ENCODE peak calls at places on chromosomes 11 and 22, in eight cellular contexts. V is lung, H is suprapubic skin, S is cardiac fibroblast, R is LNCaP clone FGC, T is astrocyte of the cerebellum, E is tibial artery, F is adrenal gland. D is an unnamed sample.

GRCh38 chr11:96154802-96155520 is 188.0 kb downstream of the MAML2 start:
- DNase-seq in V (no peak), H (no peak), S (peak), R (no peak), T (peak), E (no peak), F (no peak), D (no peak)

GRCh38 chr11:45710561-45710960 is 45.1 kb upstream of the CHST1 start:
- DNase-seq in V (no peak), H (no peak), S (no peak), R (no peak), T (no peak), E (no peak), F (no peak), D (no peak)

GRCh38 chr11:45073575-45074225 is 72.7 kb upstream of the PRDM11 start:
- DNase-seq in V (no peak), H (no peak), S (no peak), R (no peak), T (no peak), E (no peak), F (no peak), D (no peak)

GRCh38 chr11:36454991-36455611 is 55.0 kb downstream of the TRAF6 start:
- DNase-seq in V (no peak), H (no peak), S (peak), R (no peak), T (no peak), E (no peak), F (no peak), D (no peak)

GRCh38 chr22:49718396-49718795 is 109.3 kb downstream of the BRD1 start:
- DNase-seq in V (no peak), H (no peak), S (no peak), R (no peak), T (no peak), E (no peak), F (no peak), D (no peak)

GRCh38 chr11:106329273-106330018 is 252.0 kb downstream of the AASDHPPT start:
- DNase-seq in V (no peak), H (no peak), S (no peak), R (no peak), T (no peak), E (no peak), F (no peak), D (no peak)

GRCh38 chr11:27254744-27255446 is 108.1 kb downstream of the CCDC34 start:
- DNase-seq in V (no peak), H (no peak), S (peak), R (no peak), T (peak), E (no peak), F (no peak), D (no peak)

GRCh38 chr22:49394116-49394785 is 433.4 kb downstream of the BRD1 start:
- DNase-seq in V (no peak), H (no peak), S (no peak), R (no peak), T (no peak), E (no peak), F (no peak), D (no peak)

GRCh38 chr11:27282806-27283205 is 80.2 kb downstream of the CCDC34 start:
- DNase-seq in V (no peak), H (no peak), S (peak), R (no peak), T (peak), E (no peak), F (peak), D (no peak)

GRCh38 chr22:46547883-46548244 is 10.4 kb upstream of the CELSR1 start:
- DNase-seq in V (peak), H (no peak), S (peak), R (no peak), T (no peak), E (peak), F (peak), D (peak)

GRCh38 chr11:17075506-17075905 is 2.0 kb downstream of the RPS13 start:
- DNase-seq in V (no peak), H (no peak), S (no peak), R (no peak), T (no peak), E (no peak), F (no peak), D (no peak)

GRCh38 chr22:24728790-24729637 is 45.5 kb downstream of the PIWIL3 start:
- DNase-seq in V (no peak), H (no peak), S (peak), R (no peak), T (no peak), E (peak), F (peak), D (no peak)

GRCh38 chr11:123300874-123301695 is 106.0 kb upstream of the CLMP start:
- DNase-seq in V (no peak), H (no peak), S (peak), R (peak), T (peak), E (no peak), F (no peak), D (no peak)

GRCh38 chr22:32555546-32555945 is 80.9 kb downstream of the FBXO7 start:
- DNase-seq in V (no peak), H (no peak), S (peak), R (no peak), T (no peak), E (no peak), F (no peak), D (no peak)

GRCh38 chr11:72828692-72829101 is 14.5 kb downstream of the ATG16L2 start:
- DNase-seq in V (no peak), H (no peak), S (no peak), R (no peak), T (no peak), E (no peak), F (no peak), D (no peak)

GRCh38 chr11:94130589-94131362 is 2.1 kb downstream of the PANX1 start:
- DNase-seq in V (peak), H (no peak), S (peak), R (no peak), T (no peak), E (peak), F (no peak), D (peak)

GRCh38 chr22:30650508-30651116 is 15.0 kb downstream of the SLC35E4 start:
- DNase-seq in V (no peak), H (no peak), S (no peak), R (no peak), T (no peak), E (no peak), F (no peak), D (no peak)

GRCh38 chr11:78080818-78081495 is 1.3 kb upstream of the NDUFC2 start:
- DNase-seq in V (no peak), H (no peak), S (peak), R (no peak), T (peak), E (no peak), F (no peak), D (no peak)
- H3K4me3 ChIP-seq in V (no peak), H (no peak), S (no peak), R (no peak), T (no peak), E (no peak), F (no peak), D (no peak)

DNA sequence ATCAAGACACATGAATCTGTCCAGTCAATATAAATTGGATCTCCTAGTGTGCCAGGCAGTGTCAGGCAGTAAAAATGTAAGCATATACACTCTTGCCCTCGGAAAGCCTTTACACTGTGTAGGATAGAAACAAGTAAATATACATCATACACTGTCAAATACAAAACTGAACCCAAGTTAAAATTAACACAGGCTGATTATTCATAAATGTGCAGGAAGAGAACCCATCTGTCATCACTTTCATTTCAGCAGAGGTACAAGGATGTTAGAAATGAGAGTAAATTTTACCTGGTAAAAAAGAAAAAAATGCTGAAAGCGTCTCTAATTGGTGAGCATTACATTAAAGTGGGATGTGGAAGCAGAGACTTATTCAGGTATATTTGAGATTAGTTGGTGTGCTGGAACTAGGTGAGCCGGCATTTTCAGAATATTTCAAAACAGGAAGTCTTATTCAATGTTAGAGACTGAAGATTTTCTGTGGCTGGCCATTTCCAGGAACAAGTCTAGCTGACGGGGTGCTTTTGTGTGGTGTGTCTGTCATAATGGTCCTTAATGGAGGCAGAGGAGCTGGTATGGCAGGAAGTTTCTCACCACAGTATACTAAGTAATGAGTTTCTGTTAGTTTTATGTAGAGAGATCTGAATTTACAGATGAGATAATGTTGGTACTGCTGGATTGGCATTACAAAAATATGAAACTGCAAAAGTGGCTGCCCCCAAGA is 192.6 kb downstream of the CASP12 start:
- DNase-seq in V (peak), H (no peak), S (peak), R (no peak), T (peak), E (peak), F (peak), D (no peak)
- H3K4me3 ChIP-seq in V (no peak), H (no peak), S (no peak), R (no peak), T (no peak), E (no peak), F (no peak), D (no peak)

GRCh38 chr11:128506384-128506783 is 81.0 kb downstream of the ETS1 start:
- DNase-seq in V (no peak), H (no peak), S (no peak), R (no peak), T (no peak), E (no peak), F (no peak), D (no peak)

GRCh38 chr11:128505449-128506058 is 81.8 kb downstream of the ETS1 start:
- DNase-seq in V (no peak), H (no peak), S (no peak), R (no peak), T (no peak), E (no peak), F (no peak), D (no peak)

GRCh38 chr11:128508785-128509518 is 78.4 kb downstream of the ETS1 start:
- DNase-seq in V (no peak), H (no peak), S (no peak), R (no peak), T (no peak), E (no peak), F (no peak), D (no peak)

GRCh38 chr11:128507936-128508335 is 79.4 kb downstream of the ETS1 start:
- DNase-seq in V (no peak), H (no peak), S (no peak), R (no peak), T (no peak), E (no peak), F (no peak), D (no peak)

GRCh38 chr11:128506999-128507591 is 80.3 kb downstream of the ETS1 start:
- DNase-seq in V (peak), H (peak), S (peak), R (no peak), T (peak), E (peak), F (peak), D (peak)
- H3K4me3 ChIP-seq in V (no peak), H (peak), S (peak), R (peak), T (peak), E (peak), F (no peak), D (peak)

GRCh38 chr11:131005829-131006228 is 89.5 kb upstream of the SNX19 start:
- DNase-seq in V (no peak), H (no peak), S (no peak), R (no peak), T (no peak), E (no peak), F (no peak), D (no peak)

GRCh38 chr11:130995266-130995665 is 79.0 kb upstream of the SNX19 start:
- DNase-seq in V (no peak), H (no peak), S (no peak), R (no peak), T (no peak), E (no peak), F (no peak), D (no peak)

GRCh38 chr11:130999086-130999485 is 82.8 kb upstream of the SNX19 start:
- DNase-seq in V (no peak), H (no peak), S (peak), R (no peak), T (no peak), E (no peak), F (no peak), D (no peak)

GRCh38 chr11:131002145-131002544 is 85.9 kb upstream of the SNX19 start:
- DNase-seq in V (no peak), H (no peak), S (no peak), R (no peak), T (no peak), E (no peak), F (no peak), D (no peak)

GRCh38 chr11:130999992-131000770 is 83.9 kb upstream of the SNX19 start:
- DNase-seq in V (no peak), H (no peak), S (peak), R (no peak), T (peak), E (no peak), F (no peak), D (no peak)
- H3K4me3 ChIP-seq in V (no peak), H (no peak), S (peak), R (no peak), T (no peak), E (no peak), F (no peak), D (no peak)

DNA sequence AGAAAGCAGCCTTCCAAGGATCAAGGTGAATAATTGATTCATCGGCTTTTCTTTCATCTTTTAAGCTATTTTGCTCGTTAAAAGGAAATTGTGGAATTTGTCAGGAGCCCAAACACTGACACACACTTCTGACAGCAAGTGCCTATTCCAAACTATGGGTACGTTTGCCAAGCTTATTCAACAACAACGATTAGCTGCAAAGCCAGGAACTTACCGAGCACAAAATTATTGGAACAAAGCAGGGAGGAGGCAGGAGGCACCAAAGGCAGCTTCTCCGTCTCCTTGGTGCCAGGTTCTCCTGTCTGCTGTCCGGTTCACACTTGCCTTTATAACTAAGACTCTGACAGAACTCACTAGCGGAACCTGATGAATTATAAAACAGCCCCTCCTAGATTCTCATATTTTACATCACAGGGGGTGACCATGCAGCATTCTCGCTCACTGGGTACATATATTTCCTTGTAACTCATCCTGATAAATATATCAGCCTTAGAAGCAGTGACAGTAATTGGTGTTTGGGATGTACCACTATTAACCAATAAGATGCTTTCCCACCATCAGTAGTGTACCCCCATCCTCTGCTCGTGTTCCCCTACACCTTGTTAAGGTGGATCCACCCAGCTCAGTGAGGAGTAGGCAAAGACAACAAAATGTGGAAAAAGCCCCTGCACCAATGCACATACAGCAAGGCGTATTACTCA is 395.9 kb upstream of the CCDC90B start:
- DNase-seq in V (no peak), H (no peak), S (no peak), R (no peak), T (no peak), E (no peak), F (no peak), D (no peak)
- H3K4me3 ChIP-seq in V (no peak), H (peak), S (no peak), R (peak), T (peak), E (peak), F (no peak), D (no peak)

D was measured in esophagus muscularis mucosa.